ENCODE peak calls at places on chromosomes 11 and 22, in ten cellular contexts. One of them, this sample, is unnamed.

GRCh38 chr11:6365659-6366058 is 24.6 kb upstream of the SMPD1 start:
- DNase-seq in HCT116: no peak
- DNase-seq in heart left ventricle: no peak
- DNase-seq in stomach: peak
- DNase-seq in CD8-positive, alpha-beta T cell: no peak
- DNase-seq in WTC11: no peak
- DNase-seq in HL-60: no peak
- DNase-seq in ascending aorta: no peak
- DNase-seq in HFFc6: no peak
- DNase-seq in cardiac muscle cell: no peak
- DNase-seq in this sample: no peak

GRCh38 chr22:33302549-33302948 is 244.4 kb upstream of the SYN3 start:
- DNase-seq in stomach: no peak
- DNase-seq in heart left ventricle: no peak
- DNase-seq in ascending aorta: no peak
- DNase-seq in HL-60: no peak
- DNase-seq in CD8-positive, alpha-beta T cell: no peak
- DNase-seq in cardiac muscle cell: no peak
- DNase-seq in HCT116: no peak
- DNase-seq in HFFc6: no peak
- DNase-seq in WTC11: no peak
- DNase-seq in this sample: no peak

GRCh38 chr11:70500076-70500847 is 101.9 kb downstream of the CTTN start:
- DNase-seq in HL-60: no peak
- DNase-seq in cardiac muscle cell: no peak
- DNase-seq in HFFc6: no peak
- DNase-seq in stomach: no peak
- DNase-seq in heart left ventricle: peak
- DNase-seq in ascending aorta: no peak
- DNase-seq in HCT116: no peak
- DNase-seq in CD8-positive, alpha-beta T cell: no peak
- DNase-seq in WTC11: no peak
- DNase-seq in this sample: no peak

GRCh38 chr11:69880803-69881445 is 61.7 kb upstream of the FGF3 start:
- DNase-seq in ascending aorta: no peak
- DNase-seq in CD8-positive, alpha-beta T cell: no peak
- DNase-seq in heart left ventricle: peak
- DNase-seq in WTC11: no peak
- DNase-seq in HCT116: no peak
- DNase-seq in cardiac muscle cell: no peak
- DNase-seq in stomach: no peak
- DNase-seq in HFFc6: no peak
- DNase-seq in HL-60: no peak
- DNase-seq in this sample: no peak

GRCh38 chr11:97557399-97557798 is 1167.6 kb downstream of the JRKL start:
- DNase-seq in CD8-positive, alpha-beta T cell: no peak
- DNase-seq in HCT116: no peak
- DNase-seq in cardiac muscle cell: peak
- DNase-seq in WTC11: no peak
- DNase-seq in heart left ventricle: no peak
- DNase-seq in stomach: no peak
- DNase-seq in ascending aorta: no peak
- DNase-seq in HL-60: no peak
- DNase-seq in HFFc6: no peak
- DNase-seq in this sample: no peak

GRCh38 chr11:31826530-31827438 is 15.7 kb upstream of the PAX6 start:
- DNase-seq in HL-60: no peak
- DNase-seq in WTC11: no peak
- DNase-seq in heart left ventricle: no peak
- DNase-seq in ascending aorta: no peak
- DNase-seq in stomach: no peak
- DNase-seq in cardiac muscle cell: no peak
- DNase-seq in HFFc6: no peak
- DNase-seq in HCT116: no peak
- DNase-seq in CD8-positive, alpha-beta T cell: no peak
- DNase-seq in this sample: no peak

GRCh38 chr11:20670932-20671403 is 1.6 kb downstream of the NELL1 start:
- DNase-seq in HFFc6: no peak
- DNase-seq in stomach: no peak
- DNase-seq in CD8-positive, alpha-beta T cell: no peak
- DNase-seq in cardiac muscle cell: no peak
- DNase-seq in ascending aorta: no peak
- DNase-seq in HCT116: no peak
- DNase-seq in WTC11: peak
- DNase-seq in HL-60: no peak
- DNase-seq in heart left ventricle: no peak
- DNase-seq in this sample: no peak

GRCh38 chr11:115297330-115297729 is 206.9 kb downstream of the CADM1 start:
- DNase-seq in WTC11: no peak
- DNase-seq in ascending aorta: no peak
- DNase-seq in HFFc6: no peak
- DNase-seq in heart left ventricle: no peak
- DNase-seq in HCT116: no peak
- DNase-seq in stomach: no peak
- DNase-seq in HL-60: no peak
- DNase-seq in cardiac muscle cell: no peak
- DNase-seq in CD8-positive, alpha-beta T cell: no peak
- DNase-seq in this sample: no peak

GRCh38 chr11:83823461-83824025 is 537.4 kb upstream of the CCDC90B start:
- DNase-seq in CD8-positive, alpha-beta T cell: no peak
- DNase-seq in HCT116: no peak
- DNase-seq in HFFc6: no peak
- DNase-seq in stomach: no peak
- DNase-seq in ascending aorta: no peak
- DNase-seq in WTC11: no peak
- DNase-seq in HL-60: no peak
- DNase-seq in heart left ventricle: no peak
- DNase-seq in cardiac muscle cell: no peak
- DNase-seq in this sample: no peak

GRCh38 chr22:23066200-23067022 is 3.9 kb upstream of the GNAZ start:
- DNase-seq in WTC11: peak
- DNase-seq in CD8-positive, alpha-beta T cell: no peak
- DNase-seq in HFFc6: no peak
- DNase-seq in cardiac muscle cell: no peak
- DNase-seq in HL-60: no peak
- DNase-seq in ascending aorta: peak
- DNase-seq in HCT116: no peak
- DNase-seq in heart left ventricle: no peak
- DNase-seq in stomach: peak
- DNase-seq in this sample: peak

GRCh38 chr22:35552186-35552842 is 11.7 kb downstream of the RASD2 start:
- DNase-seq in HCT116: peak
- DNase-seq in stomach: no peak
- DNase-seq in heart left ventricle: no peak
- DNase-seq in cardiac muscle cell: peak
- DNase-seq in WTC11: peak
- DNase-seq in ascending aorta: no peak
- DNase-seq in HL-60: peak
- DNase-seq in CD8-positive, alpha-beta T cell: peak
- DNase-seq in HFFc6: no peak
- DNase-seq in this sample: no peak

GRCh38 chr11:36953986-36954385 is 355.9 kb upstream of the RAG2 start:
- DNase-seq in HL-60: no peak
- DNase-seq in HCT116: no peak
- DNase-seq in CD8-positive, alpha-beta T cell: no peak
- DNase-seq in WTC11: no peak
- DNase-seq in heart left ventricle: no peak
- DNase-seq in HFFc6: peak
- DNase-seq in cardiac muscle cell: peak
- DNase-seq in ascending aorta: no peak
- DNase-seq in stomach: no peak
- DNase-seq in this sample: no peak

GRCh38 chr11:122690801-122691649 is 35.5 kb downstream of the UBASH3B start:
- DNase-seq in heart left ventricle: no peak
- DNase-seq in stomach: no peak
- DNase-seq in ascending aorta: no peak
- DNase-seq in HFFc6: peak
- DNase-seq in HCT116: no peak
- DNase-seq in HL-60: peak
- DNase-seq in CD8-positive, alpha-beta T cell: no peak
- DNase-seq in cardiac muscle cell: peak
- DNase-seq in WTC11: no peak
- DNase-seq in this sample: no peak

GRCh38 chr11:120978701-120979100 is 45.2 kb upstream of the TBCEL start:
- DNase-seq in WTC11: no peak
- DNase-seq in ascending aorta: no peak
- DNase-seq in HL-60: no peak
- DNase-seq in CD8-positive, alpha-beta T cell: no peak
- DNase-seq in heart left ventricle: no peak
- DNase-seq in cardiac muscle cell: no peak
- DNase-seq in HCT116: no peak
- DNase-seq in HFFc6: no peak
- DNase-seq in stomach: no peak
- DNase-seq in this sample: no peak

GRCh38 chr11:17479284-17480214 is 2.9 kb upstream of the ABCC8 start:
- DNase-seq in WTC11: peak
- DNase-seq in HFFc6: no peak
- DNase-seq in ascending aorta: no peak
- DNase-seq in stomach: peak
- DNase-seq in cardiac muscle cell: peak
- DNase-seq in HL-60: no peak
- DNase-seq in heart left ventricle: no peak
- DNase-seq in HCT116: peak
- DNase-seq in CD8-positive, alpha-beta T cell: no peak
- DNase-seq in this sample: no peak

GRCh38 chr22:23306438-23306921 is 126.2 kb downstream of the BCR start:
- DNase-seq in CD8-positive, alpha-beta T cell: no peak
- DNase-seq in HCT116: no peak
- DNase-seq in WTC11: no peak
- DNase-seq in ascending aorta: peak
- DNase-seq in stomach: no peak
- DNase-seq in cardiac muscle cell: peak
- DNase-seq in HL-60: no peak
- DNase-seq in heart left ventricle: peak
- DNase-seq in HFFc6: peak
- DNase-seq in this sample: peak

GRCh38 chr11:73360743-73361369 is 15.3 kb upstream of the RELT start:
- DNase-seq in WTC11: no peak
- DNase-seq in cardiac muscle cell: no peak
- DNase-seq in ascending aorta: no peak
- DNase-seq in HFFc6: no peak
- DNase-seq in CD8-positive, alpha-beta T cell: no peak
- DNase-seq in HCT116: no peak
- DNase-seq in stomach: no peak
- DNase-seq in heart left ventricle: no peak
- DNase-seq in HL-60: no peak
- DNase-seq in this sample: no peak
- TF ChIP-seq CTCF in WTC11: no peak
- TF ChIP-seq CTCF in cardiac muscle cell: no peak
- TF ChIP-seq CTCF in ascending aorta: no peak
- TF ChIP-seq CTCF in HFFc6: peak
- TF ChIP-seq CTCF in CD8-positive, alpha-beta T cell: no peak
- TF ChIP-seq CTCF in HCT116: no peak
- TF ChIP-seq CTCF in stomach: no peak
- TF ChIP-seq CTCF in heart left ventricle: no peak
- TF ChIP-seq CTCF in HL-60: no peak
- TF ChIP-seq CTCF in this sample: no peak

GRCh38 chr11:2213384-2213842 is 41.8 kb upstream of the TH start:
- DNase-seq in stomach: no peak
- DNase-seq in ascending aorta: peak
- DNase-seq in heart left ventricle: peak
- DNase-seq in HL-60: peak
- DNase-seq in cardiac muscle cell: no peak
- DNase-seq in WTC11: peak
- DNase-seq in HCT116: no peak
- DNase-seq in CD8-positive, alpha-beta T cell: peak
- DNase-seq in HFFc6: no peak
- DNase-seq in this sample: no peak
- TF ChIP-seq CTCF in stomach: no peak
- TF ChIP-seq CTCF in ascending aorta: no peak
- TF ChIP-seq CTCF in heart left ventricle: no peak
- TF ChIP-seq CTCF in HL-60: no peak
- TF ChIP-seq CTCF in cardiac muscle cell: no peak
- TF ChIP-seq CTCF in WTC11: no peak
- TF ChIP-seq CTCF in HCT116: no peak
- TF ChIP-seq CTCF in CD8-positive, alpha-beta T cell: no peak
- TF ChIP-seq CTCF in HFFc6: no peak
- TF ChIP-seq CTCF in this sample: no peak

GRCh38 chr11:60631939-60632338 is 67.5 kb upstream of the MS4A8 start:
- DNase-seq in HL-60: no peak
- DNase-seq in HCT116: no peak
- DNase-seq in stomach: no peak
- DNase-seq in heart left ventricle: no peak
- DNase-seq in ascending aorta: no peak
- DNase-seq in HFFc6: no peak
- DNase-seq in CD8-positive, alpha-beta T cell: no peak
- DNase-seq in cardiac muscle cell: no peak
- DNase-seq in WTC11: no peak
- DNase-seq in this sample: no peak

GRCh38 chr11:60629399-60629798 is 70.0 kb upstream of the MS4A8 start:
- DNase-seq in cardiac muscle cell: no peak
- DNase-seq in HCT116: no peak
- DNase-seq in stomach: no peak
- DNase-seq in HFFc6: no peak
- DNase-seq in ascending aorta: no peak
- DNase-seq in CD8-positive, alpha-beta T cell: no peak
- DNase-seq in heart left ventricle: no peak
- DNase-seq in WTC11: no peak
- DNase-seq in HL-60: no peak
- DNase-seq in this sample: no peak

GRCh38 chr11:60633645-60634044 is 65.8 kb upstream of the MS4A8 start:
- DNase-seq in WTC11: no peak
- DNase-seq in heart left ventricle: no peak
- DNase-seq in HCT116: no peak
- DNase-seq in cardiac muscle cell: no peak
- DNase-seq in HL-60: no peak
- DNase-seq in HFFc6: no peak
- DNase-seq in stomach: no peak
- DNase-seq in CD8-positive, alpha-beta T cell: no peak
- DNase-seq in ascending aorta: no peak
- DNase-seq in this sample: no peak

GRCh38 chr11:60634151-60634550 is 65.3 kb upstream of the MS4A8 start:
- DNase-seq in WTC11: peak
- DNase-seq in heart left ventricle: no peak
- DNase-seq in cardiac muscle cell: no peak
- DNase-seq in ascending aorta: no peak
- DNase-seq in CD8-positive, alpha-beta T cell: no peak
- DNase-seq in stomach: no peak
- DNase-seq in HL-60: no peak
- DNase-seq in HCT116: peak
- DNase-seq in HFFc6: no peak
- DNase-seq in this sample: no peak
- TF ChIP-seq CTCF in WTC11: peak
- TF ChIP-seq CTCF in heart left ventricle: no peak
- TF ChIP-seq CTCF in cardiac muscle cell: peak
- TF ChIP-seq CTCF in ascending aorta: no peak
- TF ChIP-seq CTCF in CD8-positive, alpha-beta T cell: no peak
- TF ChIP-seq CTCF in stomach: no peak
- TF ChIP-seq CTCF in HL-60: peak
- TF ChIP-seq CTCF in HCT116: no peak
- TF ChIP-seq CTCF in HFFc6: peak
- TF ChIP-seq CTCF in this sample: peak

DNA sequence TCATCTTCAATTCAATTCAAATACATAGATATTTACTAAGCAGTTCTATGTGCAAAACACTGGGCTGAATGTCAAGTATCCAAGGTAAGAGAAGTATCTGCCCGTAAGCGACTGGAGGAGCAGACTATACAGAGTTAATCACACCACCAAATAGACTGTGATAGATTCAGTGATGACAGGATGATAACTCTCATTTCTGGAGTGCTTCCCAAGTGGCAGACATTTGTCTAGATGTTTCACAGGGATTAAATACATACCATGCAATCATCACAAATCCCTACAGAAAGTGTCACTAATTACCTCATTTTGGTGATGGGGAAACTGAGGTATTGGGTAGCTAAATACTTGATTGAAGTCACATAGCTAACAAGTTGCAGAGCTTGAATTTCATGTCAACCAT is 508.7 kb upstream of the TENM4 start:
- DNase-seq in CD8-positive, alpha-beta T cell: no peak
- DNase-seq in HCT116: no peak
- DNase-seq in HFFc6: no peak
- DNase-seq in ascending aorta: no peak
- DNase-seq in cardiac muscle cell: no peak
- DNase-seq in WTC11: no peak
- DNase-seq in HL-60: no peak
- DNase-seq in stomach: no peak
- DNase-seq in heart left ventricle: no peak
- DNase-seq in this sample: no peak
- TF ChIP-seq CTCF in CD8-positive, alpha-beta T cell: no peak
- TF ChIP-seq CTCF in HCT116: no peak
- TF ChIP-seq CTCF in HFFc6: no peak
- TF ChIP-seq CTCF in ascending aorta: no peak
- TF ChIP-seq CTCF in cardiac muscle cell: no peak
- TF ChIP-seq CTCF in WTC11: no peak
- TF ChIP-seq CTCF in HL-60: no peak
- TF ChIP-seq CTCF in stomach: no peak
- TF ChIP-seq CTCF in heart left ventricle: no peak
- TF ChIP-seq CTCF in this sample: no peak